ENCODE peak calls at places on chromosome 11, in nine cellular contexts. One of them, this sample, is unnamed.

GRCh38 chr11:96538104-96538503 is 148.3 kb downstream of the JRKL start:
- DNase-seq in neural progenitor cell: no peak
- DNase-seq in D341Med: no peak
- DNase-seq in neural crest cell: no peak
- DNase-seq in cardiac fibroblast: no peak
- DNase-seq in NCI-H2227 treated with DMSO at 0.1 percent for 48 hours: no peak
- DNase-seq in WERI-Rb-1: no peak
- DNase-seq in GM23338: no peak
- DNase-seq in posterior cingulate gyrus: no peak
- DNase-seq in this sample: no peak

GRCh38 chr11:27485930-27486773 is 13.6 kb upstream of the LGR4 start:
- DNase-seq in neural progenitor cell: peak
- DNase-seq in D341Med: no peak
- DNase-seq in neural crest cell: peak
- DNase-seq in cardiac fibroblast: peak
- DNase-seq in NCI-H2227 treated with DMSO at 0.1 percent for 48 hours: peak
- DNase-seq in WERI-Rb-1: no peak
- DNase-seq in GM23338: peak
- DNase-seq in posterior cingulate gyrus: no peak
- DNase-seq in this sample: peak

GRCh38 chr11:111570796-111571195 is 30.3 kb downstream of the LAYN start:
- DNase-seq in neural progenitor cell: no peak
- DNase-seq in D341Med: no peak
- DNase-seq in neural crest cell: no peak
- DNase-seq in cardiac fibroblast: no peak
- DNase-seq in NCI-H2227 treated with DMSO at 0.1 percent for 48 hours: no peak
- DNase-seq in WERI-Rb-1: no peak
- DNase-seq in GM23338: no peak
- DNase-seq in posterior cingulate gyrus: no peak
- DNase-seq in this sample: no peak

GRCh38 chr11:27540051-27540450 is 33.5 kb upstream of the LIN7C start:
- DNase-seq in neural progenitor cell: no peak
- DNase-seq in D341Med: no peak
- DNase-seq in neural crest cell: no peak
- DNase-seq in cardiac fibroblast: no peak
- DNase-seq in NCI-H2227 treated with DMSO at 0.1 percent for 48 hours: no peak
- DNase-seq in WERI-Rb-1: no peak
- DNase-seq in GM23338: no peak
- DNase-seq in posterior cingulate gyrus: no peak
- DNase-seq in this sample: no peak

GRCh38 chr11:100827934-100828661 is 141.0 kb downstream of the ARHGAP42 start:
- DNase-seq in neural progenitor cell: peak
- DNase-seq in D341Med: peak
- DNase-seq in neural crest cell: no peak
- DNase-seq in cardiac fibroblast: peak
- DNase-seq in NCI-H2227 treated with DMSO at 0.1 percent for 48 hours: no peak
- DNase-seq in WERI-Rb-1: peak
- DNase-seq in GM23338: peak
- DNase-seq in posterior cingulate gyrus: no peak
- DNase-seq in this sample: peak

GRCh38 chr11:70399681-70400112 is 1.4 kb downstream of the CTTN start:
- DNase-seq in neural progenitor cell: peak
- DNase-seq in D341Med: no peak
- DNase-seq in neural crest cell: no peak
- DNase-seq in cardiac fibroblast: peak
- DNase-seq in NCI-H2227 treated with DMSO at 0.1 percent for 48 hours: no peak
- DNase-seq in WERI-Rb-1: no peak
- DNase-seq in GM23338: peak
- DNase-seq in posterior cingulate gyrus: peak
- DNase-seq in this sample: peak

GRCh38 chr11:62033191-62034044 is 66.0 kb upstream of the FTH1 start:
- DNase-seq in neural progenitor cell: no peak
- DNase-seq in D341Med: no peak
- DNase-seq in neural crest cell: no peak
- DNase-seq in cardiac fibroblast: peak
- DNase-seq in NCI-H2227 treated with DMSO at 0.1 percent for 48 hours: no peak
- DNase-seq in WERI-Rb-1: peak
- DNase-seq in GM23338: no peak
- DNase-seq in posterior cingulate gyrus: no peak
- DNase-seq in this sample: no peak

GRCh38 chr11:11531127-11531526 is 90.7 kb downstream of the GALNT18 start:
- DNase-seq in neural progenitor cell: no peak
- DNase-seq in D341Med: no peak
- DNase-seq in neural crest cell: no peak
- DNase-seq in cardiac fibroblast: no peak
- DNase-seq in NCI-H2227 treated with DMSO at 0.1 percent for 48 hours: no peak
- DNase-seq in WERI-Rb-1: no peak
- DNase-seq in GM23338: no peak
- DNase-seq in posterior cingulate gyrus: peak
- DNase-seq in this sample: no peak

GRCh38 chr11:64240467-64241174 is at the start of gene FKBP2:
- DNase-seq in neural progenitor cell: peak
- DNase-seq in D341Med: peak
- DNase-seq in neural crest cell: peak
- DNase-seq in cardiac fibroblast: peak
- DNase-seq in NCI-H2227 treated with DMSO at 0.1 percent for 48 hours: peak
- DNase-seq in WERI-Rb-1: peak
- DNase-seq in GM23338: peak
- DNase-seq in posterior cingulate gyrus: peak
- DNase-seq in this sample: peak

GRCh38 chr11:128174465-128175101 is 412.8 kb downstream of the ETS1 start:
- DNase-seq in neural progenitor cell: peak
- DNase-seq in D341Med: no peak
- DNase-seq in neural crest cell: no peak
- DNase-seq in cardiac fibroblast: peak
- DNase-seq in NCI-H2227 treated with DMSO at 0.1 percent for 48 hours: no peak
- DNase-seq in WERI-Rb-1: peak
- DNase-seq in GM23338: peak
- DNase-seq in posterior cingulate gyrus: no peak
- DNase-seq in this sample: peak

GRCh38 chr11:113159967-113160621 is 154.3 kb upstream of the TTC12 start:
- DNase-seq in neural progenitor cell: peak
- DNase-seq in D341Med: no peak
- DNase-seq in neural crest cell: no peak
- DNase-seq in cardiac fibroblast: no peak
- DNase-seq in NCI-H2227 treated with DMSO at 0.1 percent for 48 hours: no peak
- DNase-seq in WERI-Rb-1: no peak
- DNase-seq in GM23338: no peak
- DNase-seq in posterior cingulate gyrus: no peak
- DNase-seq in this sample: peak

GRCh38 chr11:129896062-129896461 is 684 bp upstream of the NFRKB start:
- DNase-seq in neural progenitor cell: no peak
- DNase-seq in D341Med: no peak
- DNase-seq in neural crest cell: no peak
- DNase-seq in cardiac fibroblast: no peak
- DNase-seq in NCI-H2227 treated with DMSO at 0.1 percent for 48 hours: no peak
- DNase-seq in WERI-Rb-1: no peak
- DNase-seq in GM23338: peak
- DNase-seq in posterior cingulate gyrus: no peak
- DNase-seq in this sample: no peak